ENCODE peak calls at places on chromosomes 5 and 9, in seven cellular contexts. X, E, O, Q, C, L and W are unnamed samples.

GRCh38 chr5:105903069-105903468 is 1767.7 kb downstream of the EFNA5 start:
- DNase-seq in X (no peak), E (no peak), O (no peak), Q (no peak), C (peak; percentile 44), L (peak; percentile 35), W (no peak)

GRCh38 chr5:14035859-14036440 is 91.5 kb upstream of the DNAH5 start:
- DNase-seq in X (no peak), E (peak; percentile 51), O (peak; percentile 52), Q (no peak), C (peak; percentile 95), L (peak; percentile 100), W (peak; percentile 96)

GRCh38 chr5:32461441-32462120 is 17.0 kb upstream of the ZFR start:
- DNase-seq in X (no peak), E (no peak), O (no peak), Q (no peak), C (no peak), L (peak; percentile 24), W (no peak)

GRCh38 chr5:39675676-39676075 is 250.9 kb upstream of the DAB2 start:
- DNase-seq in X (no peak), E (no peak), O (no peak), Q (no peak), C (peak; percentile 64), L (no peak), W (no peak)

GRCh38 chr9:76634356-76635054 is 129.7 kb upstream of the PCA3 start:
- DNase-seq in X (no peak), E (no peak), O (no peak), Q (no peak), C (peak; percentile 36), L (peak; percentile 81), W (peak; percentile 14)

GRCh38 chr5:130871346-130872086 is 293.5 kb downstream of the HINT1 start:
- DNase-seq in X (no peak), E (peak; percentile 14), O (no peak), Q (no peak), C (peak; percentile 92), L (peak; percentile 1), W (no peak)

GRCh38 chr5:161421067-161421466 is 125.5 kb downstream of the GABRB2 start:
- DNase-seq in X (no peak), E (no peak), O (no peak), Q (no peak), C (no peak), L (no peak), W (no peak)

GRCh38 chr5:145811834-145812625 is 23.1 kb downstream of the PRELID2 start:
- DNase-seq in X (no peak), E (peak; percentile 12), O (no peak), Q (no peak), C (peak; percentile 58), L (peak; percentile 48), W (peak; percentile 29)

GRCh38 chr5:175321927-175322532 is 122.0 kb downstream of the DRD1 start:
- DNase-seq in X (no peak), E (peak; percentile 7), O (no peak), Q (no peak), C (peak; percentile 11), L (peak; percentile 45), W (peak; percentile 12)

GRCh38 chr9:6696178-6696577 is 50.6 kb upstream of the GLDC start:
- DNase-seq in X (no peak), E (no peak), O (no peak), Q (no peak), C (no peak), L (no peak), W (no peak)

GRCh38 chr9:88173378-88173999 is 35.2 kb upstream of the SPATA31C2 start:
- DNase-seq in X (no peak), E (peak; percentile 46), O (peak; percentile 48), Q (no peak), C (peak; percentile 61), L (peak; percentile 73), W (peak; percentile 47)

DNA sequence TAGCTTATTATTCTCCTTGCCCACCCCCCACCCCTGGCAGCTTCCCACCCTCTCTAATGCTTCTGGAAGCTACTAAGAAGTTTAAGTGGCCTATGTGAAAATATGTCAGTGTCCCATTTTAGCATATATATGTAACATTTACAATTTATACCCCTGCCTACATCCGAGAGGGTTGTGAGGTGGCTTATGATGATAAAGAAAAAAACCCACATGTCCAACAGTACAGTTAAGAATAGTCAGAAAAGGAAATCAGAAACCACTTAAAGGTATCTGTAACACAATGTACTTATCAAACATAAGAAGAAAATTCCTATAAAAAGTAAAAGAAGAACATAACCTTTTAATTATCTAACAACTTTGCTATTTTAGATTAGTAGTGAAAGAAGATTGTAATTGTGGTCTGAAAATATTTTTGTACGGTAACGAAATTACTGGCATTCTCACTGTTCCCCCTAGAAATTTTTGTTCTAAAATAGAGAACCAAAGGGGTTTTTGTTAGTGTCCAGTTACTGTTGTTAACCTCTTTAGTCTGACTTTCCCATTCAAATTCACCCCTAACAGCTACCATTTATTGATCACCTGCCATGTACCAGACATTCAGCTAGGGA is 62.2 kb downstream of the SLC44A1 start:
- DNase-seq in X (no peak), E (no peak), O (no peak), Q (no peak), C (no peak), L (no peak), W (no peak)
- H3K4me3 ChIP-seq in X (no peak overlapping the region), E (no peak overlapping the region), O (no peak overlapping the region), Q (no peak overlapping the region), C (no peak overlapping the region), L (no peak overlapping the region), W (no peak overlapping the region)

DNA sequence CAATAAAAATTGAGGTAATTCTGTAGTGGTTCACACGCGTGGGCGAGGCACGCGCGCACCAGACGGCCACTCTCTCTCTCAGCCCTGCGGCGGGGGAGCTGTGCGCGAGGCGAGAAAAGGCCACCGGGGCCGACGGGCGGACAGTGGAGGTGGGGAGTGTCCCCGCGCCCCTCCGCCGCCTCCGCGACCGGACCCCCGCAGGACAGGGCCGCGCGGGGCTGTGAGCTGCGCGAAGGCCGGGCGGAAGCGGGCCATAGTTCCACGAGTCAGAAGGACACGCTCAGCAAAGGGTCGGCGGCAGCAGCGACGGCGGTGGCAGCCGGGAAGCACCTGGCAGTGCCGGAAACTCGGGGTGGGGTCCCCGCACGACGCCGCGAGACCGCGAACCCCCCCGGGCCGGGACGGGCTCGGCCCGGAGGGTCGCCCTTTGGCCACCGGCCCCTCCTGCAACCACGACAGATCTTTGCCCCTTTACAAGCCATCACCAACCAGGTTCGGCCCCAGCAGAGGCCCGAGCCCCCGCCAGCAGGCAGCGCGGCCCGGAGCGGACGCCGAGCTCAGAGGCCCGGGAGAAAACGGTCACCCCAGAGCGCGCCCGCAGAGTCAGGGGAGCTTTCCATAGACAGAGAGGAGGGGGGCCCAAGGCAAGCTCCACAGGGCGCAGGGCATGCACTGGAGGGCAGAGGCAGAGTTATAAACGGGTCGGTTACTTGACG is 60.9 kb downstream of the ZNF354C start:
- DNase-seq in X (no peak), E (no peak), O (no peak), Q (peak; percentile 30), C (no peak), L (no peak), W (no peak)
- H3K9me3 ChIP-seq in X (no peaks in the 10 kb centered on the region), E (no peaks in the 10 kb centered on the region), O (no peaks in the 10 kb centered on the region), Q (peaks cover 47% of the 10 kb centered on the region), C (no peaks in the 10 kb centered on the region), L (no peaks in the 10 kb centered on the region), W (peaks cover 2% of the 10 kb centered on the region)

GRCh38 chr5:58775699-58776098 is 192.8 kb downstream of the RAB3C start:
- DNase-seq in X (no peak), E (no peak), O (no peak), Q (no peak), C (no peak), L (no peak), W (no peak)

GRCh38 chr5:58770131-58770530 is 187.3 kb downstream of the RAB3C start:
- DNase-seq in X (no peak), E (no peak), O (no peak), Q (no peak), C (no peak), L (no peak), W (no peak)

GRCh38 chr5:58774979-58775378 is 192.1 kb downstream of the RAB3C start:
- DNase-seq in X (no peak), E (no peak), O (no peak), Q (no peak), C (no peak), L (no peak), W (no peak)

GRCh38 chr5:58773744-58774441 is 191.0 kb downstream of the RAB3C start:
- DNase-seq in X (no peak), E (peak; percentile 14), O (no peak), Q (no peak), C (no peak), L (no peak), W (peak; percentile 5)

GRCh38 chr5:58771750-58772149 is 188.9 kb downstream of the RAB3C start:
- DNase-seq in X (no peak), E (no peak), O (no peak), Q (no peak), C (no peak), L (no peak), W (no peak)
- H3K27me3 ChIP-seq in X (no peaks in the 10 kb centered on the region), E (no peaks in the 10 kb centered on the region), O (no peaks in the 10 kb centered on the region), Q (no peaks in the 10 kb centered on the region), C (peaks cover 28% of the 10 kb centered on the region), L (no peaks in the 10 kb centered on the region), W (peaks cover 5% of the 10 kb centered on the region)

DNA sequence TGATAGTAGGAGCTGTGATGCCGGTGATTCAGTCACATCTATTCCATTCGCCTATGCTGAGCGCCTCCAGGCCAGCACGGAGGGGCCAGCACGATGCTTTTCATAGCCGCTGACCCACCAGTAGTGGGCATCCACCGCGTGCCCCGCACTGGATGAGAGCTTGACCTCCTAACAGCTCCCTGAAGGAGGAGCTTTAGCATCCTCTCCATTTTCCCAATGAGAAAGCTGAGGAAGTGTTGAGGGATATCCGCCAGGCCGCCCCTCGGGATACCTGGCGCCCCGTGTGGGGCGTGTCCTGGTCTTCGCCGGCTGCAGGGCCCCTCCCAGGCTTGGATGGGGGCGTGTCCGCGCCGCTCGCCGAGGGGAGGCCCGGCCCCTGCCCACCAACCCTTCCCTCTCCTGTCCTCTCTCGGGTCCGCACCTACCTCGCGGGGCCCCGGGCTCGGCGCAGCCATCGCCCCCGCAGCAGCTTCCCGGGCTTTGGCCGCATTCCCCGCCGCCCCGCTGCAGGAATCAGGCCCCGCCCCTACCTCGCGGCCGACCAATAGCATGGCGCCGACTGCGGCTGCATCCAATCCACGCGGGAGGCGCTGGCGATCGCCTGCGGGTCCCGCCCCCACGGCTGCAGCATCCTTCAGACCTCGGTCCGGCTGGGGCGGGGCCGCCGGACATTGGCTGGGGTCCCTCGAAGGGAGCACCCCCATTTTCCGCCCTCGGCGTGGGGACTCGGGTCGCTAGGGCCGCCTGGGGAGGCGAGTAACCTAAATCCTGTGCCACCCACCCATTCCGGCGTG is at the start of gene PIP5KL1:
- DNase-seq in X (peak; percentile 88), E (peak; percentile 84), O (peak; percentile 88), Q (no peak), C (peak; percentile 96), L (peak; percentile 82), W (peak; percentile 89)
- H3K4me3 ChIP-seq in X (peak within 1 kb of the TSS; percentile 55), E (peak within 1 kb of the TSS; percentile 63), O (peak within 1 kb of the TSS; percentile 64), Q (peak within 1 kb of the TSS; percentile 30), C (peak within 1 kb of the TSS; percentile 77), L (peak within 1 kb of the TSS; percentile 60), W (peak within 1 kb of the TSS; percentile 48)

GRCh38 chr5:94658272-94658671 is 39.8 kb downstream of the SLF1 start:
- DNase-seq in X (no peak), E (no peak), O (no peak), Q (no peak), C (no peak), L (no peak), W (no peak)
- H3K9me3 ChIP-seq in X (peaks cover 3% of the 10 kb centered on the region), E (peaks cover 34% of the 10 kb centered on the region), O (peaks cover 3% of the 10 kb centered on the region), Q (peaks cover 4% of the 10 kb centered on the region), C (peaks cover 36% of the 10 kb centered on the region), L (peaks cover 4% of the 10 kb centered on the region), W (peaks cover 43% of the 10 kb centered on the region)